ENCODE peak calls at places on chromosomes 16 and 17, in nine cellular contexts. O is stimulated activated CD4-positive, alpha-beta T cell treated with anti-CD3 and anti-CD28 coated beads, Interleukin-4, amount 100 ng/mL, for 24 hours; T is epithelial cell of esophagus; Z is stimulated activated effector memory CD8-positive, alpha-beta T cell treated with anti-CD3 and anti-CD28 coated beads, Interleukin-12 subunit alpha, Interleukin-12 subunit beta, amount 100 ng/mL, for 72 hours; N is NCI-H1417; U is MCF 10A; H is frontal cortex; Y is iris pigment epithelial cell; X is T-cell. A is an unnamed sample.

GRCh38 chr17:44760474-44761308 is 1.9 kb downstream of the ADAM11 start:
- DNase-seq in O (no peak), T (no peak), Z (no peak), N (no peak), U (no peak), H (no peak), Y (no peak), X (no peak), A (no peak)

GRCh38 chr17:69654981-69655581 is 240.6 kb downstream of the MAP2K6 start:
- DNase-seq in O (no peak), T (peak; percentile 66), Z (no peak), N (no peak), U (peak; percentile 60), H (no peak), Y (peak; percentile 94), X (no peak), A (no peak)

GRCh38 chr17:8522577-8522976 is 86.9 kb downstream of the NDEL1 start:
- DNase-seq in O (no peak), T (no peak), Z (no peak), N (no peak), U (no peak), H (no peak), Y (no peak), X (no peak), A (no peak)

GRCh38 chr17:62827722-62828498 is 19.8 kb upstream of the MARCHF10 start:
- DNase-seq in O (no peak), T (no peak), Z (no peak), N (peak; percentile 17), U (peak; percentile 4), H (no peak), Y (peak; percentile 89), X (no peak), A (no peak)

GRCh38 chr16:57316390-57317017 is 32.0 kb upstream of the PLLP start:
- DNase-seq in O (no peak), T (peak; percentile 65), Z (no peak), N (no peak), U (peak; percentile 91), H (no peak), Y (peak; percentile 63), X (no peak), A (no peak)

GRCh38 chr17:49209061-49209571 is 1.3 kb downstream of the GNGT2 start:
- DNase-seq in O (no peak), T (peak; percentile 38), Z (peak; percentile 65), N (no peak), U (no peak), H (no peak), Y (no peak), X (no peak), A (no peak)

GRCh38 chr17:76917829-76918228 is 49.6 kb downstream of the MGAT5B start:
- DNase-seq in O (no peak), T (no peak), Z (no peak), N (no peak), U (no peak), H (no peak), Y (no peak), X (no peak), A (no peak)

GRCh38 chr16:65728652-65729051 is 606.8 kb upstream of the CDH11 start:
- DNase-seq in O (no peak), T (no peak), Z (no peak), N (no peak), U (no peak), H (no peak), Y (no peak), X (no peak), A (no peak)

GRCh38 chr17:49505854-49506253 is 10.8 kb downstream of the NGFR start:
- DNase-seq in O (no peak), T (no peak), Z (no peak), N (no peak), U (no peak), H (no peak), Y (no peak), X (no peak), A (no peak)

GRCh38 chr17:37527249-37527851 is 37.7 kb downstream of the DUSP14 start:
- DNase-seq in O (peak; percentile 27), T (peak; percentile 79), Z (no peak), N (peak; percentile 71), U (peak; percentile 74), H (no peak), Y (peak; percentile 62), X (peak; percentile 12), A (peak; percentile 11)

A was measured in memory B cell.